ENCODE peak calls at places on chromosome 14, in seven cellular contexts. One of them, this sample, is unnamed. For H3K4me1, the result is how much of the 10 kb centered on the place peaks cover.

GRCh38 chr14:95697764-95698163 is 11.5 kb downstream of the TCL1B start:
- DNase-seq in heart right ventricle: no peak
- DNase-seq in CD8-positive, alpha-beta T cell: no peak
- DNase-seq in adrenal gland: no peak
- DNase-seq in CD8-positive, alpha-beta memory T cell: no peak
- DNase-seq in mesendoderm: no peak
- DNase-seq in fibroblast of lung: no peak
- DNase-seq in this sample: no peak

GRCh38 chr14:67943947-67944346 is 124.4 kb downstream of the RAD51B start:
- DNase-seq in heart right ventricle: peak
- DNase-seq in CD8-positive, alpha-beta T cell: no peak
- DNase-seq in adrenal gland: peak
- DNase-seq in CD8-positive, alpha-beta memory T cell: peak
- DNase-seq in mesendoderm: peak
- DNase-seq in fibroblast of lung: peak
- DNase-seq in this sample: peak

GRCh38 chr14:99121027-99121875 is 150.7 kb downstream of the BCL11B start:
- DNase-seq in heart right ventricle: peak
- DNase-seq in CD8-positive, alpha-beta T cell: peak
- DNase-seq in adrenal gland: no peak
- DNase-seq in CD8-positive, alpha-beta memory T cell: no peak
- DNase-seq in mesendoderm: no peak
- DNase-seq in fibroblast of lung: no peak
- DNase-seq in this sample: no peak

GRCh38 chr14:91888641-91889476 is 21.5 kb upstream of the TC2N start:
- DNase-seq in heart right ventricle: no peak
- DNase-seq in CD8-positive, alpha-beta T cell: no peak
- DNase-seq in adrenal gland: no peak
- DNase-seq in CD8-positive, alpha-beta memory T cell: no peak
- DNase-seq in mesendoderm: no peak
- DNase-seq in fibroblast of lung: no peak
- DNase-seq in this sample: no peak

GRCh38 chr14:25050494-25051170 is 685 bp upstream of the STXBP6 start:
- DNase-seq in heart right ventricle: peak
- DNase-seq in CD8-positive, alpha-beta T cell: no peak
- DNase-seq in adrenal gland: no peak
- DNase-seq in CD8-positive, alpha-beta memory T cell: no peak
- DNase-seq in mesendoderm: peak
- DNase-seq in fibroblast of lung: peak
- DNase-seq in this sample: no peak

GRCh38 chr14:105247026-105247425 is 1.3 kb upstream of the BTBD6 start:
- DNase-seq in heart right ventricle: no peak
- DNase-seq in CD8-positive, alpha-beta T cell: no peak
- DNase-seq in adrenal gland: no peak
- DNase-seq in CD8-positive, alpha-beta memory T cell: no peak
- DNase-seq in mesendoderm: no peak
- DNase-seq in fibroblast of lung: no peak
- DNase-seq in this sample: no peak

GRCh38 chr14:81537193-81537592 is 3.5 kb upstream of the SEL1L start:
- DNase-seq in heart right ventricle: no peak
- DNase-seq in CD8-positive, alpha-beta T cell: no peak
- DNase-seq in adrenal gland: no peak
- DNase-seq in CD8-positive, alpha-beta memory T cell: no peak
- DNase-seq in mesendoderm: no peak
- DNase-seq in fibroblast of lung: no peak
- DNase-seq in this sample: no peak

GRCh38 chr14:72024043-72024407 is 91.8 kb downstream of the RGS6 start:
- DNase-seq in heart right ventricle: peak
- DNase-seq in CD8-positive, alpha-beta T cell: no peak
- DNase-seq in adrenal gland: peak
- DNase-seq in CD8-positive, alpha-beta memory T cell: peak
- DNase-seq in mesendoderm: peak
- DNase-seq in fibroblast of lung: no peak
- DNase-seq in this sample: peak

GRCh38 chr14:22689186-22689585 is 45.0 kb upstream of the OR6J1 start:
- DNase-seq in heart right ventricle: no peak
- DNase-seq in CD8-positive, alpha-beta T cell: no peak
- DNase-seq in adrenal gland: no peak
- DNase-seq in CD8-positive, alpha-beta memory T cell: no peak
- DNase-seq in mesendoderm: peak
- DNase-seq in fibroblast of lung: peak
- DNase-seq in this sample: peak

GRCh38 chr14:23024612-23025075 is 10.1 kb downstream of the PSMB5 start:
- DNase-seq in heart right ventricle: no peak
- DNase-seq in CD8-positive, alpha-beta T cell: no peak
- DNase-seq in adrenal gland: no peak
- DNase-seq in CD8-positive, alpha-beta memory T cell: no peak
- DNase-seq in mesendoderm: no peak
- DNase-seq in fibroblast of lung: no peak
- DNase-seq in this sample: no peak

GRCh38 chr14:101820283-101820798 is 58.8 kb downstream of the PPP2R5C start:
- DNase-seq in heart right ventricle: no peak
- DNase-seq in CD8-positive, alpha-beta T cell: peak
- DNase-seq in adrenal gland: no peak
- DNase-seq in CD8-positive, alpha-beta memory T cell: peak
- DNase-seq in mesendoderm: no peak
- DNase-seq in fibroblast of lung: no peak
- DNase-seq in this sample: no peak

GRCh38 chr14:104356738-104357688 is 218.6 kb downstream of the KIF26A start:
- DNase-seq in heart right ventricle: no peak
- DNase-seq in CD8-positive, alpha-beta T cell: no peak
- DNase-seq in adrenal gland: no peak
- DNase-seq in CD8-positive, alpha-beta memory T cell: peak
- DNase-seq in mesendoderm: no peak
- DNase-seq in fibroblast of lung: no peak
- DNase-seq in this sample: no peak

GRCh38 chr14:104420990-104421389 is 158.6 kb upstream of the C14orf180 start:
- DNase-seq in heart right ventricle: no peak
- DNase-seq in CD8-positive, alpha-beta T cell: no peak
- DNase-seq in adrenal gland: peak
- DNase-seq in CD8-positive, alpha-beta memory T cell: no peak
- DNase-seq in mesendoderm: no peak
- DNase-seq in fibroblast of lung: no peak
- DNase-seq in this sample: no peak

GRCh38 chr14:36467332-36467731 is 52.7 kb downstream of the NKX2-1 start:
- DNase-seq in heart right ventricle: no peak
- DNase-seq in CD8-positive, alpha-beta T cell: no peak
- DNase-seq in adrenal gland: no peak
- DNase-seq in CD8-positive, alpha-beta memory T cell: no peak
- DNase-seq in mesendoderm: no peak
- DNase-seq in fibroblast of lung: no peak
- DNase-seq in this sample: no peak

GRCh38 chr14:28151931-28152330 is 614.7 kb upstream of the FOXG1 start:
- DNase-seq in heart right ventricle: no peak
- DNase-seq in CD8-positive, alpha-beta T cell: no peak
- DNase-seq in adrenal gland: no peak
- DNase-seq in CD8-positive, alpha-beta memory T cell: no peak
- DNase-seq in mesendoderm: no peak
- DNase-seq in fibroblast of lung: no peak
- DNase-seq in this sample: no peak

GRCh38 chr14:96260341-96260821 is 4.4 kb downstream of the BDKRB1 start:
- DNase-seq in heart right ventricle: no peak
- DNase-seq in CD8-positive, alpha-beta T cell: no peak
- DNase-seq in adrenal gland: no peak
- DNase-seq in CD8-positive, alpha-beta memory T cell: no peak
- DNase-seq in mesendoderm: no peak
- DNase-seq in fibroblast of lung: peak
- DNase-seq in this sample: no peak

GRCh38 chr14:92844220-92844619 is 50.1 kb downstream of the GOLGA5 start:
- DNase-seq in heart right ventricle: no peak
- DNase-seq in CD8-positive, alpha-beta T cell: no peak
- DNase-seq in adrenal gland: no peak
- DNase-seq in CD8-positive, alpha-beta memory T cell: no peak
- DNase-seq in mesendoderm: no peak
- DNase-seq in fibroblast of lung: no peak
- DNase-seq in this sample: peak

GRCh38 chr14:80005561-80005960 is 205.7 kb downstream of the DIO2 start:
- DNase-seq in heart right ventricle: no peak
- DNase-seq in CD8-positive, alpha-beta T cell: no peak
- DNase-seq in adrenal gland: no peak
- DNase-seq in CD8-positive, alpha-beta memory T cell: no peak
- DNase-seq in mesendoderm: no peak
- DNase-seq in fibroblast of lung: no peak
- DNase-seq in this sample: no peak

GRCh38 chr14:38016497-38016896 is 191.2 kb upstream of the SSTR1 start:
- DNase-seq in heart right ventricle: no peak
- DNase-seq in CD8-positive, alpha-beta T cell: no peak
- DNase-seq in adrenal gland: no peak
- DNase-seq in CD8-positive, alpha-beta memory T cell: no peak
- DNase-seq in mesendoderm: peak
- DNase-seq in fibroblast of lung: no peak
- DNase-seq in this sample: no peak

GRCh38 chr14:103732868-103733626 is 17.4 kb downstream of the ZFYVE21 start:
- DNase-seq in heart right ventricle: no peak
- DNase-seq in CD8-positive, alpha-beta T cell: no peak
- DNase-seq in adrenal gland: no peak
- DNase-seq in CD8-positive, alpha-beta memory T cell: no peak
- DNase-seq in mesendoderm: no peak
- DNase-seq in fibroblast of lung: no peak
- DNase-seq in this sample: no peak

GRCh38 chr14:65260786-65261185 is 151.7 kb upstream of the FUT8 start:
- DNase-seq in heart right ventricle: no peak
- DNase-seq in CD8-positive, alpha-beta T cell: no peak
- DNase-seq in adrenal gland: no peak
- DNase-seq in CD8-positive, alpha-beta memory T cell: no peak
- DNase-seq in mesendoderm: no peak
- DNase-seq in fibroblast of lung: peak
- DNase-seq in this sample: no peak

GRCh38 chr14:65256714-65257113 is 154.4 kb upstream of the MAX start:
- DNase-seq in heart right ventricle: no peak
- DNase-seq in CD8-positive, alpha-beta T cell: no peak
- DNase-seq in adrenal gland: no peak
- DNase-seq in CD8-positive, alpha-beta memory T cell: no peak
- DNase-seq in mesendoderm: no peak
- DNase-seq in fibroblast of lung: no peak
- DNase-seq in this sample: no peak

GRCh38 chr14:65259000-65259399 is 153.5 kb upstream of the FUT8 start:
- DNase-seq in heart right ventricle: no peak
- DNase-seq in CD8-positive, alpha-beta T cell: no peak
- DNase-seq in adrenal gland: no peak
- DNase-seq in CD8-positive, alpha-beta memory T cell: no peak
- DNase-seq in mesendoderm: no peak
- DNase-seq in fibroblast of lung: no peak
- DNase-seq in this sample: no peak

GRCh38 chr14:65257405-65257804 is 155.1 kb upstream of the MAX start:
- DNase-seq in heart right ventricle: no peak
- DNase-seq in CD8-positive, alpha-beta T cell: no peak
- DNase-seq in adrenal gland: no peak
- DNase-seq in CD8-positive, alpha-beta memory T cell: no peak
- DNase-seq in mesendoderm: peak
- DNase-seq in fibroblast of lung: no peak
- DNase-seq in this sample: no peak

GRCh38 chr14:65258391-65258790 is 154.1 kb upstream of the FUT8 start:
- DNase-seq in heart right ventricle: no peak
- DNase-seq in CD8-positive, alpha-beta T cell: no peak
- DNase-seq in adrenal gland: no peak
- DNase-seq in CD8-positive, alpha-beta memory T cell: no peak
- DNase-seq in mesendoderm: peak
- DNase-seq in fibroblast of lung: peak
- DNase-seq in this sample: peak
- H3K27ac ChIP-seq in heart right ventricle: no peak
- H3K27ac ChIP-seq in CD8-positive, alpha-beta T cell: no peak
- H3K27ac ChIP-seq in adrenal gland: no peak
- H3K27ac ChIP-seq in CD8-positive, alpha-beta memory T cell: no peak
- H3K27ac ChIP-seq in mesendoderm: no peak
- H3K27ac ChIP-seq in fibroblast of lung: no peak
- H3K27ac ChIP-seq in this sample: no peak

DNA sequence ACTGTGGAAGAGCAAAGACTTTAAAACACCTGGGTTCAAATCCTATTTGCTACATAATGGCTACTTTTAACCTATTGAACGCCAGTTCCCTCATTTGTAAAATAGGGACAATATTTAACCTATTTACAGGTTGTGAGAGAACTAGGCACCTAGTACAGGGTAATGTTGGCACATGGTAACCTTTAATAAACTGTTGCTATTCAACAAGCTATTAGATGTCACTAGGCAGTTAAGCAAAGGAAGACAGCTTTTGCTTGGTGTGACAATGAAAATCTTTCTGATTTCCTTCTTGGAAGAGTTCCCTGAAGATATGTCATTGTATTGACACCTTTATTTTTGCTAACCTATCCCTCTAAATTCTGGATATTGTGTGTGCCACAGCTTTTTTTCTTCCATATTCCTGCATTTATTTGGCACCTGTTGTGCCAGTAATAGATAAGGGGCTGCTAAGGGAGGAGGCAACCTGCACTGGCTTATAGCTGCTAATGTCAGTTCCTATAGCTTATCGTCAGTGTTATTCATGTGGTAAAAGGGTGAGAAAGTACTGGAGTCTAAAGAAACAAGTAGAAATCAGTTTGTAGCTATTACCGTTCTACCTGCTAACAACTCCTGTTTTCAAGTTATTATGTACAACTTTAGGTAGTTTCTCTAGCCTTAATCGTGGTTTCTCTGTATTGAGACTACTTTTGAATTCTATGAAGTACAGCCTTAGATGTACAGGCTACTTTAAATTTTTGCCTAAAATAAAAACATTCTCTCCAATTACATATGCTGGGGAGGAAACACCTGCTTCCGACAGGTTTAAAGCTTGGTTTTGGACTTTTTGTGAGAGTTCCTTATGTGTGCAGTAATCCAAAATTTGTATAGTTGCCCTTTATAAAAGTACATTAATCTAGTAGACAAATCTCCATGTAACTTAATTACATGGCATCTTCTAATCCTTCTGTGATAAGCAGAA is 24.3 kb downstream of the HIF1A start:
- DNase-seq in heart right ventricle: no peak
- DNase-seq in CD8-positive, alpha-beta T cell: no peak
- DNase-seq in adrenal gland: no peak
- DNase-seq in CD8-positive, alpha-beta memory T cell: no peak
- DNase-seq in mesendoderm: no peak
- DNase-seq in fibroblast of lung: no peak
- DNase-seq in this sample: no peak
- H3K4me1 ChIP-seq in heart right ventricle: under half
- H3K4me1 ChIP-seq in CD8-positive, alpha-beta T cell: under half
- H3K4me1 ChIP-seq in adrenal gland: half or more
- H3K4me1 ChIP-seq in CD8-positive, alpha-beta memory T cell: half or more
- H3K4me1 ChIP-seq in mesendoderm: under half
- H3K4me1 ChIP-seq in fibroblast of lung: under half
- H3K4me1 ChIP-seq in this sample: under half

GRCh38 chr14:32896979-32897723 is 41.5 kb upstream of the NPAS3 start:
- DNase-seq in heart right ventricle: no peak
- DNase-seq in CD8-positive, alpha-beta T cell: no peak
- DNase-seq in adrenal gland: no peak
- DNase-seq in CD8-positive, alpha-beta memory T cell: no peak
- DNase-seq in mesendoderm: no peak
- DNase-seq in fibroblast of lung: peak
- DNase-seq in this sample: no peak
- H3K27ac ChIP-seq in heart right ventricle: peak
- H3K27ac ChIP-seq in CD8-positive, alpha-beta T cell: no peak
- H3K27ac ChIP-seq in adrenal gland: peak
- H3K27ac ChIP-seq in CD8-positive, alpha-beta memory T cell: no peak
- H3K27ac ChIP-seq in mesendoderm: no peak
- H3K27ac ChIP-seq in fibroblast of lung: peak
- H3K27ac ChIP-seq in this sample: no peak

DNA sequence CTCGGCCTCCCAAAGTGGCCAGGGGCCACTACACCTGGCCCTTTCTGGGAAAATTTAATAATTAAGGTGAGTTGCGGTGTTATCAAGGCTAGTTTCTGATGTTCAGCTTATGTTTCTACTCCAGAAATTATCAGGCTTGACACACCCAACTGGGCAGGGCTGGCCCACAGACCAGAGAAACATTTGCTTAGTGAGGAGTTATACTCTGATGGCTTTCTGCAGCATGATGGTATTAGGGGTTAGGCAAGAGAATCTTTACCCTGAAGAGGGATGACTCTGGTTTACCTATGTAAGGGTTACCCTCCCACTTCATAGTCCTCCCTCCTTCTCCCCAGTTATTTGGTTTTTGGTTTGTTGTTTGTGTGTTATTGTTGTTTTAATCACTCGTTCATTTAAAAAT is 24.5 kb upstream of the HECTD1 start:
- DNase-seq in heart right ventricle: no peak
- DNase-seq in CD8-positive, alpha-beta T cell: no peak
- DNase-seq in adrenal gland: no peak
- DNase-seq in CD8-positive, alpha-beta memory T cell: no peak
- DNase-seq in mesendoderm: no peak
- DNase-seq in fibroblast of lung: no peak
- DNase-seq in this sample: no peak
- H3K4me1 ChIP-seq in heart right ventricle: under half
- H3K4me1 ChIP-seq in CD8-positive, alpha-beta T cell: under half
- H3K4me1 ChIP-seq in adrenal gland: under half
- H3K4me1 ChIP-seq in CD8-positive, alpha-beta memory T cell: under half
- H3K4me1 ChIP-seq in mesendoderm: under half
- H3K4me1 ChIP-seq in fibroblast of lung: under half
- H3K4me1 ChIP-seq in this sample: under half

This sample was measured in foreskin keratinocyte.